ENCODE peak calls at places on chromosomes 11 and 22, in six cellular contexts. One of them, this sample, is unnamed.

GRCh38 chr11:123482225-123482624 is 52.2 kb downstream of the GRAMD1B start:
- DNase-seq in uterus: no peak
- DNase-seq in lower leg skin: no peak
- DNase-seq in right atrium auricular region: no peak
- DNase-seq in epithelial cell of esophagus: no peak
- DNase-seq in tibial nerve: no peak
- DNase-seq in this sample: no peak

GRCh38 chr11:10310301-10310841 is 5.5 kb downstream of the ADM start:
- DNase-seq in uterus: no peak
- DNase-seq in lower leg skin: peak; percentile 76
- DNase-seq in right atrium auricular region: no peak
- DNase-seq in epithelial cell of esophagus: peak; percentile 46
- DNase-seq in tibial nerve: no peak
- DNase-seq in this sample: no peak

GRCh38 chr11:131246589-131247164 is 123.7 kb upstream of the NTM start:
- DNase-seq in uterus: no peak
- DNase-seq in lower leg skin: no peak
- DNase-seq in right atrium auricular region: no peak
- DNase-seq in epithelial cell of esophagus: peak; percentile 23
- DNase-seq in tibial nerve: no peak
- DNase-seq in this sample: no peak

GRCh38 chr22:41571786-41572185 is 11.0 kb downstream of the CSDC2 start:
- DNase-seq in uterus: no peak
- DNase-seq in lower leg skin: no peak
- DNase-seq in right atrium auricular region: no peak
- DNase-seq in epithelial cell of esophagus: no peak
- DNase-seq in tibial nerve: no peak
- DNase-seq in this sample: no peak

GRCh38 chr11:69698362-69698761 is 5.5 kb downstream of the FGF19 start:
- DNase-seq in uterus: no peak
- DNase-seq in lower leg skin: no peak
- DNase-seq in right atrium auricular region: no peak
- DNase-seq in epithelial cell of esophagus: no peak
- DNase-seq in tibial nerve: no peak
- DNase-seq in this sample: no peak

GRCh38 chr11:22792497-22792896 is 37.1 kb downstream of the SVIP start:
- DNase-seq in uterus: no peak
- DNase-seq in lower leg skin: no peak
- DNase-seq in right atrium auricular region: no peak
- DNase-seq in epithelial cell of esophagus: peak; percentile 71
- DNase-seq in tibial nerve: no peak
- DNase-seq in this sample: no peak

GRCh38 chr11:68528630-68529029 is 68.1 kb downstream of the PPP6R3 start:
- DNase-seq in uterus: no peak
- DNase-seq in lower leg skin: no peak
- DNase-seq in right atrium auricular region: no peak
- DNase-seq in epithelial cell of esophagus: no peak
- DNase-seq in tibial nerve: no peak
- DNase-seq in this sample: no peak

GRCh38 chr11:41826129-41826528 is 366.7 kb upstream of the LRRC4C start:
- DNase-seq in uterus: no peak
- DNase-seq in lower leg skin: no peak
- DNase-seq in right atrium auricular region: no peak
- DNase-seq in epithelial cell of esophagus: no peak
- DNase-seq in tibial nerve: no peak
- DNase-seq in this sample: no peak

GRCh38 chr11:110472858-110473257 is 43.1 kb downstream of the FDX1 start:
- DNase-seq in uterus: no peak
- DNase-seq in lower leg skin: no peak
- DNase-seq in right atrium auricular region: no peak
- DNase-seq in epithelial cell of esophagus: peak; percentile 35
- DNase-seq in tibial nerve: no peak
- DNase-seq in this sample: peak; percentile 10

GRCh38 chr11:12544986-12545775 is 129.0 kb upstream of the TEAD1 start:
- DNase-seq in uterus: no peak
- DNase-seq in lower leg skin: peak; percentile 65
- DNase-seq in right atrium auricular region: peak; percentile 58
- DNase-seq in epithelial cell of esophagus: peak; percentile 24
- DNase-seq in tibial nerve: no peak
- DNase-seq in this sample: no peak

GRCh38 chr11:102915044-102915375 is 40.2 kb upstream of the MMP12 start:
- DNase-seq in uterus: no peak
- DNase-seq in lower leg skin: no peak
- DNase-seq in right atrium auricular region: no peak
- DNase-seq in epithelial cell of esophagus: no peak
- DNase-seq in tibial nerve: no peak
- DNase-seq in this sample: no peak
- TF ChIP-seq CTCF in uterus: no peak
- TF ChIP-seq CTCF in lower leg skin: no peak
- TF ChIP-seq CTCF in right atrium auricular region: peak; percentile 30
- TF ChIP-seq CTCF in epithelial cell of esophagus: no peak
- TF ChIP-seq CTCF in tibial nerve: no peak
- TF ChIP-seq CTCF in this sample: no peak

GRCh38 chr11:75432911-75433321 is at the start of gene KLHL35:
- DNase-seq in uterus: no peak
- DNase-seq in lower leg skin: no peak
- DNase-seq in right atrium auricular region: no peak
- DNase-seq in epithelial cell of esophagus: no peak
- DNase-seq in tibial nerve: no peak
- DNase-seq in this sample: no peak
- H3K4me3 ChIP-seq in uterus: no peak within 1 kb of the TSS
- H3K4me3 ChIP-seq in lower leg skin: no peak within 1 kb of the TSS
- H3K4me3 ChIP-seq in right atrium auricular region: no peak within 1 kb of the TSS
- H3K4me3 ChIP-seq in epithelial cell of esophagus: no peak within 1 kb of the TSS
- H3K4me3 ChIP-seq in tibial nerve: no peak within 1 kb of the TSS
- H3K4me3 ChIP-seq in this sample: no peak within 1 kb of the TSS

DNA sequence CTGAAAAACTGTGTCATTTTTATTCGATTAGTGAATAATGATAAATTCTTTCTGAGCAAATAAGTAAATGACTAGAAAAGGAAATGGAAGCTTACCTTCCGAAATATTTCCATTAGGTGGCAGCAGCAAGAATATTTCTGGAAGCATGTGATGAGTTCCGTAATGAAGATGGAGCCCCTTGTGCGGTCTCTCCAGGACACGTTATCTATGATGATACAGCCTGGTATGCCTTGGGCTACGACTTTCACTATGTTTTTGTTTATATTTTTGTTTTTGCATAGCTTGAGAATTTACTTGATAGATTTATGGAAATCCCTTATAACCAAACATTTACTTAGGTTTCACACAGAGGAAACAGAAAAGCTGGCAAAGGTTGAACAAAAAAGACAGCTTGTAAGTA is 25.7 kb downstream of the CASP5 start:
- DNase-seq in uterus: no peak
- DNase-seq in lower leg skin: no peak
- DNase-seq in right atrium auricular region: no peak
- DNase-seq in epithelial cell of esophagus: peak; percentile 3
- DNase-seq in tibial nerve: no peak
- DNase-seq in this sample: no peak
- TF ChIP-seq CTCF in uterus: no peak
- TF ChIP-seq CTCF in lower leg skin: no peak
- TF ChIP-seq CTCF in right atrium auricular region: peak; percentile 14
- TF ChIP-seq CTCF in epithelial cell of esophagus: no peak
- TF ChIP-seq CTCF in tibial nerve: no peak
- TF ChIP-seq CTCF in this sample: peak; percentile 42

DNA sequence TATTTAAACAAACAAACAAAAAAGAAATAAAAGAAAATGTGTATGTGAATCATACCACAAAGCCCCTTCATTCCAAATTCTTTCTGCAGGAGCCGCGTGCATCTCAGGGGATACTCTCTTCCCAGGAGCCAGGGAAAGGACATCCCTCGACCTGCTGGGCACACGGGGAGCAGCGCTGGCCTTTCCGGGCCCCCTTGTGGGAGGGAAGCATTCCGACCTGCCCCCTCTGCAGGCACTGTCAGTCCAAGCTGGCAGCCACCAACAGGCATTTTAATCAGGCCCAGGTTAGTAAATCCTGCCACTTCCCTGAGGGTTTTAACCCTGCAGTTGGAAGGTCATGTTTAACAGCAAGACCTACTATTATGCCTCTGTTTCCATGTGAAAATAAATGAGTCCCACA is 391.5 kb downstream of the SHANK2 start:
- DNase-seq in uterus: no peak
- DNase-seq in lower leg skin: no peak
- DNase-seq in right atrium auricular region: no peak
- DNase-seq in epithelial cell of esophagus: no peak
- DNase-seq in tibial nerve: no peak
- DNase-seq in this sample: no peak
- H3K4me3 ChIP-seq in uterus: no peak overlapping the region
- H3K4me3 ChIP-seq in lower leg skin: no peak overlapping the region
- H3K4me3 ChIP-seq in right atrium auricular region: no peak overlapping the region
- H3K4me3 ChIP-seq in epithelial cell of esophagus: no peak overlapping the region
- H3K4me3 ChIP-seq in tibial nerve: no peak overlapping the region
- H3K4me3 ChIP-seq in this sample: no peak overlapping the region

GRCh38 chr22:46662226-46662625 is 42.0 kb downstream of the GRAMD4 start:
- DNase-seq in uterus: no peak
- DNase-seq in lower leg skin: no peak
- DNase-seq in right atrium auricular region: no peak
- DNase-seq in epithelial cell of esophagus: no peak
- DNase-seq in tibial nerve: no peak
- DNase-seq in this sample: no peak

GRCh38 chr22:46659059-46659790 is 39.0 kb downstream of the GRAMD4 start:
- DNase-seq in uterus: no peak
- DNase-seq in lower leg skin: no peak
- DNase-seq in right atrium auricular region: no peak
- DNase-seq in epithelial cell of esophagus: no peak
- DNase-seq in tibial nerve: no peak
- DNase-seq in this sample: no peak

GRCh38 chr22:46659791-46660186 is 39.6 kb downstream of the GRAMD4 start:
- DNase-seq in uterus: no peak
- DNase-seq in lower leg skin: no peak
- DNase-seq in right atrium auricular region: no peak
- DNase-seq in epithelial cell of esophagus: no peak
- DNase-seq in tibial nerve: no peak
- DNase-seq in this sample: no peak

GRCh38 chr22:46661221-46661851 is 41.1 kb downstream of the GRAMD4 start:
- DNase-seq in uterus: no peak
- DNase-seq in lower leg skin: no peak
- DNase-seq in right atrium auricular region: no peak
- DNase-seq in epithelial cell of esophagus: peak; percentile 88
- DNase-seq in tibial nerve: no peak
- DNase-seq in this sample: peak; percentile 23

GRCh38 chr22:46660604-46661201 is 40.5 kb downstream of the GRAMD4 start:
- DNase-seq in uterus: no peak
- DNase-seq in lower leg skin: no peak
- DNase-seq in right atrium auricular region: no peak
- DNase-seq in epithelial cell of esophagus: no peak
- DNase-seq in tibial nerve: no peak
- DNase-seq in this sample: no peak
- TF ChIP-seq CTCF in uterus: no peak
- TF ChIP-seq CTCF in lower leg skin: no peak
- TF ChIP-seq CTCF in right atrium auricular region: no peak
- TF ChIP-seq CTCF in epithelial cell of esophagus: no peak
- TF ChIP-seq CTCF in tibial nerve: no peak
- TF ChIP-seq CTCF in this sample: no peak

This sample was measured in epithelial cell of proximal tubule.